ENCODE peak calls at places on chromosome 20, in ten cellular contexts. Q is left lung; I is tibial artery; N is thyroid gland; B is endothelial cell of umbilical vein; H is AG04450; D is sigmoid colon; E is Panc1; U is upper lobe of right lung; S is CD8-positive, alpha-beta T cell. O is an unnamed sample.

GRCh38 chr20:20031790-20032189 is 14.6 kb downstream of the NAA20 start:
- DNase-seq in Q (no peak), I (no peak), N (no peak), B (no peak), H (no peak), D (no peak), E (no peak), U (no peak), S (no peak), O (no peak)

GRCh38 chr20:19782669-19783068 is 24.6 kb downstream of the RIN2 start:
- DNase-seq in Q (no peak), I (no peak), N (no peak), B (no peak), H (no peak), D (no peak), E (no peak), U (no peak), S (no peak), O (no peak)

GRCh38 chr20:25750220-25750764 is 53.6 kb upstream of the ZNF337 start:
- DNase-seq in Q (no peak), I (no peak), N (no peak), B (no peak), H (no peak), D (no peak), E (no peak), U (no peak), S (no peak), O (no peak)

GRCh38 chr20:19699132-19699971 is 58.7 kb upstream of the RIN2 start:
- DNase-seq in Q (no peak), I (no peak), N (no peak), B (peak; percentile 75), H (peak; percentile 42), D (no peak), E (no peak), U (no peak), S (no peak), O (peak; percentile 86)

GRCh38 chr20:34042286-34042685 is 48.6 kb downstream of the RALY start:
- DNase-seq in Q (no peak), I (no peak), N (no peak), B (no peak), H (no peak), D (no peak), E (no peak), U (no peak), S (no peak), O (no peak)

GRCh38 chr20:60095456-60095855 is 137.2 kb downstream of the CDH26 start:
- DNase-seq in Q (no peak), I (no peak), N (no peak), B (no peak), H (no peak), D (peak; percentile 54), E (no peak), U (no peak), S (no peak), O (peak; percentile 22)

GRCh38 chr20:20710847-20711315 is 1.6 kb downstream of the RALGAPA2 start:
- DNase-seq in Q (peak; percentile 46), I (no peak), N (peak; percentile 31), B (peak; percentile 34), H (no peak), D (no peak), E (no peak), U (no peak), S (no peak), O (no peak)

GRCh38 chr20:17594443-17594842 is 24.6 kb downstream of the DSTN start:
- DNase-seq in Q (peak; percentile 70), I (peak; percentile 73), N (peak; percentile 89), B (peak; percentile 89), H (peak; percentile 59), D (no peak), E (no peak), U (no peak), S (no peak), O (peak; percentile 70)

GRCh38 chr20:21994203-21994602 is 288.7 kb downstream of the PAX1 start:
- DNase-seq in Q (no peak), I (no peak), N (no peak), B (no peak), H (no peak), D (no peak), E (no peak), U (no peak), S (no peak), O (no peak)

GRCh38 chr20:59813126-59813947 is 120.1 kb downstream of the SYCP2 start:
- DNase-seq in Q (no peak), I (peak; percentile 37), N (no peak), B (no peak), H (no peak), D (no peak), E (no peak), U (no peak), S (no peak), O (no peak)

GRCh38 chr20:59004763-59005522 is 2.1 kb downstream of the CTSZ start:
- DNase-seq in Q (peak; percentile 90), I (peak; percentile 80), N (no peak), B (peak; percentile 63), H (no peak), D (peak; percentile 78), E (no peak), U (peak; percentile 87), S (peak; percentile 54), O (no peak)

GRCh38 chr20:47099749-47100515 is 205.3 kb downstream of the EYA2 start:
- DNase-seq in Q (no peak), I (peak; percentile 71), N (no peak), B (no peak), H (no peak), D (peak; percentile 81), E (no peak), U (no peak), S (no peak), O (no peak)

GRCh38 chr20:13349240-13349604 is 128.1 kb downstream of the ISM1 start:
- DNase-seq in Q (no peak), I (no peak), N (no peak), B (no peak), H (no peak), D (no peak), E (no peak), U (no peak), S (no peak), O (no peak)

GRCh38 chr20:16617056-16617455 is 43.8 kb upstream of the KIF16B start:
- DNase-seq in Q (no peak), I (no peak), N (no peak), B (no peak), H (no peak), D (no peak), E (no peak), U (no peak), S (no peak), O (no peak)

GRCh38 chr20:34952676-34953075 is 2.9 kb downstream of the GSS start:
- DNase-seq in Q (no peak), I (no peak), N (no peak), B (no peak), H (no peak), D (no peak), E (no peak), U (no peak), S (no peak), O (no peak)

GRCh38 chr20:49545572-49545971 is 22.4 kb downstream of the PTGIS start:
- DNase-seq in Q (no peak), I (no peak), N (no peak), B (no peak), H (no peak), D (no peak), E (no peak), U (no peak), S (no peak), O (no peak)
- TF ChIP-seq CTCF in Q (no peak), I (no peak), N (no peak), B (peak; percentile 2), H (peak; percentile 18), D (no peak), E (peak; percentile 42), U (no peak), S (no peak), O (peak; percentile 53)

GRCh38 chr20:24316731-24317130 is 152.7 kb upstream of the SYNDIG1 start:
- DNase-seq in Q (no peak), I (no peak), N (no peak), B (no peak), H (no peak), D (no peak), E (no peak), U (no peak), S (no peak), O (no peak)
- H3K27ac ChIP-seq in Q (no peak overlapping the region), I (no peak overlapping the region), N (no peak overlapping the region), B (no peak overlapping the region), H (no peak overlapping the region), D (no peak overlapping the region), E (no peak overlapping the region), U (no peak overlapping the region), S (no peak overlapping the region), O (no peak overlapping the region)

DNA sequence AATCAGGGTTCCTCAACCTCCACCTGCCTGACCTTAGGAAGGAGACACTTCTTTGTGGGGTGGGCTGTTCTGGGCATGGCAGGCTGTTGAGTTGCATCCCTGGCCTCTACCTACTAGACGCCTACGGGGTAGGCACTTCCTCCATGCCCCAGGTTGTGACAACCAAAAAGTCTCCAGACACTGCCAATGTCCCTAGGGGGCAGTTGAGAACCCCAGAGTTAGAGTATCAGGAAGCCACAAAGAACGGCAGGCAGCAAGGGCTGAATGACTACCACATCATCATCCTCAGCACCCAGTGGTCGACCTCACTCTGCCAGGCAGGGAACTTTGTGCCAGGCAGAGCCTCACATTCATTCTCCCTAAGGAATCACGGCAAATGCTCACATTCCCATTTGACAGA is 21.5 kb downstream of the PMEPA1 start:
- DNase-seq in Q (no peak), I (no peak), N (no peak), B (no peak), H (no peak), D (no peak), E (no peak), U (no peak), S (no peak), O (no peak)
- H3K4me3 ChIP-seq in Q (no peak overlapping the region), I (no peak overlapping the region), N (no peak overlapping the region), B (no peak overlapping the region), H (no peak overlapping the region), D (no peak overlapping the region), E (no peak overlapping the region), U (no peak overlapping the region), S (no peak overlapping the region), O (no peak overlapping the region)

GRCh38 chr20:57263767-57264150 is 2.7 kb downstream of the BMP7 start:
- DNase-seq in Q (no peak), I (no peak), N (no peak), B (no peak), H (no peak), D (no peak), E (no peak), U (no peak), S (no peak), O (no peak)

GRCh38 chr20:57264908-57265648 is 1.4 kb downstream of the BMP7 start:
- DNase-seq in Q (no peak), I (peak; percentile 63), N (peak; percentile 66), B (no peak), H (no peak), D (no peak), E (no peak), U (no peak), S (no peak), O (no peak)

GRCh38 chr20:57263127-57263609 is 3.3 kb downstream of the BMP7 start:
- DNase-seq in Q (no peak), I (no peak), N (peak; percentile 66), B (no peak), H (no peak), D (no peak), E (no peak), U (no peak), S (no peak), O (no peak)

GRCh38 chr20:57265649-57266250 is 691 bp downstream of the BMP7 start:
- DNase-seq in Q (no peak), I (no peak), N (peak; percentile 59), B (no peak), H (no peak), D (no peak), E (no peak), U (no peak), S (no peak), O (no peak)

GRCh38 chr20:57264151-57264792 is 2.2 kb downstream of the BMP7 start:
- DNase-seq in Q (no peak), I (no peak), N (no peak), B (no peak), H (no peak), D (no peak), E (no peak), U (no peak), S (no peak), O (no peak)
- TF ChIP-seq CTCF in Q (no peak), I (no peak), N (no peak), B (no peak), H (no peak), D (no peak), E (no peak), U (no peak), S (no peak), O (no peak)